ENCODE peak calls at places on chromosomes 2 and 18, in seven cellular contexts. One of them, this sample, is unnamed.

GRCh38 chr2:11007331-11007909 is 95.7 kb downstream of the KCNF1 start:
- DNase-seq in aorta: no peak
- DNase-seq in substantia nigra: no peak
- DNase-seq in H9: no peak
- DNase-seq in Peyer's patch: no peak
- DNase-seq in right cardiac atrium: no peak
- DNase-seq in lower lobe of right lung: no peak
- DNase-seq in this sample: no peak

GRCh38 chr18:45464619-45465018 is 150.7 kb upstream of the SLC14A2 start:
- DNase-seq in aorta: no peak
- DNase-seq in substantia nigra: no peak
- DNase-seq in H9: no peak
- DNase-seq in Peyer's patch: no peak
- DNase-seq in right cardiac atrium: peak
- DNase-seq in lower lobe of right lung: no peak
- DNase-seq in this sample: no peak

GRCh38 chr2:222288590-222289279 is 10.1 kb downstream of the PAX3 start:
- DNase-seq in aorta: no peak
- DNase-seq in substantia nigra: no peak
- DNase-seq in H9: no peak
- DNase-seq in Peyer's patch: no peak
- DNase-seq in right cardiac atrium: no peak
- DNase-seq in lower lobe of right lung: no peak
- DNase-seq in this sample: no peak

GRCh38 chr18:29501952-29502351 is 1325.0 kb upstream of the CDH2 start:
- DNase-seq in aorta: no peak
- DNase-seq in substantia nigra: no peak
- DNase-seq in H9: no peak
- DNase-seq in Peyer's patch: no peak
- DNase-seq in right cardiac atrium: no peak
- DNase-seq in lower lobe of right lung: no peak
- DNase-seq in this sample: no peak

GRCh38 chr2:57160976-57161375 is 885.6 kb upstream of the VRK2 start:
- DNase-seq in aorta: no peak
- DNase-seq in substantia nigra: no peak
- DNase-seq in H9: no peak
- DNase-seq in Peyer's patch: no peak
- DNase-seq in right cardiac atrium: no peak
- DNase-seq in lower lobe of right lung: no peak
- DNase-seq in this sample: no peak

GRCh38 chr2:201962766-201963555 is 70.7 kb upstream of the FZD7 start:
- DNase-seq in aorta: no peak
- DNase-seq in substantia nigra: no peak
- DNase-seq in H9: no peak
- DNase-seq in Peyer's patch: no peak
- DNase-seq in right cardiac atrium: no peak
- DNase-seq in lower lobe of right lung: peak
- DNase-seq in this sample: no peak

GRCh38 chr2:110992886-110993285 is 127.8 kb upstream of the BCL2L11 start:
- DNase-seq in aorta: no peak
- DNase-seq in substantia nigra: no peak
- DNase-seq in H9: no peak
- DNase-seq in Peyer's patch: no peak
- DNase-seq in right cardiac atrium: no peak
- DNase-seq in lower lobe of right lung: no peak
- DNase-seq in this sample: no peak

GRCh38 chr2:39059366-39059952 is 61.4 kb downstream of the SOS1 start:
- DNase-seq in aorta: no peak
- DNase-seq in substantia nigra: no peak
- DNase-seq in H9: no peak
- DNase-seq in Peyer's patch: no peak
- DNase-seq in right cardiac atrium: no peak
- DNase-seq in lower lobe of right lung: no peak
- DNase-seq in this sample: no peak

GRCh38 chr2:149017116-149017985 is 21.1 kb upstream of the LYPD6B start:
- DNase-seq in aorta: peak
- DNase-seq in substantia nigra: peak
- DNase-seq in H9: peak
- DNase-seq in Peyer's patch: peak
- DNase-seq in right cardiac atrium: peak
- DNase-seq in lower lobe of right lung: peak
- DNase-seq in this sample: no peak

GRCh38 chr2:2331905-2332280 is 818 bp upstream of the MYT1L start:
- DNase-seq in aorta: no peak
- DNase-seq in substantia nigra: no peak
- DNase-seq in H9: peak
- DNase-seq in Peyer's patch: no peak
- DNase-seq in right cardiac atrium: no peak
- DNase-seq in lower lobe of right lung: no peak
- DNase-seq in this sample: no peak

GRCh38 chr2:233482616-233483015 is 84.0 kb downstream of the USP40 start:
- DNase-seq in aorta: no peak
- DNase-seq in substantia nigra: no peak
- DNase-seq in H9: no peak
- DNase-seq in Peyer's patch: no peak
- DNase-seq in right cardiac atrium: no peak
- DNase-seq in lower lobe of right lung: peak
- DNase-seq in this sample: peak

GRCh38 chr2:166658901-166659300 is 164.9 kb upstream of the SCN7A start:
- DNase-seq in aorta: no peak
- DNase-seq in substantia nigra: no peak
- DNase-seq in H9: no peak
- DNase-seq in Peyer's patch: no peak
- DNase-seq in right cardiac atrium: no peak
- DNase-seq in lower lobe of right lung: no peak
- DNase-seq in this sample: no peak

GRCh38 chr2:95275601-95276243 is 1.5 kb downstream of the PROM2 start:
- DNase-seq in aorta: no peak
- DNase-seq in substantia nigra: no peak
- DNase-seq in H9: no peak
- DNase-seq in Peyer's patch: no peak
- DNase-seq in right cardiac atrium: no peak
- DNase-seq in lower lobe of right lung: peak
- DNase-seq in this sample: no peak

GRCh38 chr2:172672999-172673726 is 62.5 kb upstream of the RAPGEF4 start:
- DNase-seq in aorta: no peak
- DNase-seq in substantia nigra: no peak
- DNase-seq in H9: no peak
- DNase-seq in Peyer's patch: no peak
- DNase-seq in right cardiac atrium: no peak
- DNase-seq in lower lobe of right lung: no peak
- DNase-seq in this sample: peak

GRCh38 chr18:76416935-76417334 is 78.1 kb downstream of the ZNF516 start:
- DNase-seq in aorta: no peak
- DNase-seq in substantia nigra: no peak
- DNase-seq in H9: no peak
- DNase-seq in Peyer's patch: no peak
- DNase-seq in right cardiac atrium: no peak
- DNase-seq in lower lobe of right lung: no peak
- DNase-seq in this sample: peak

DNA sequence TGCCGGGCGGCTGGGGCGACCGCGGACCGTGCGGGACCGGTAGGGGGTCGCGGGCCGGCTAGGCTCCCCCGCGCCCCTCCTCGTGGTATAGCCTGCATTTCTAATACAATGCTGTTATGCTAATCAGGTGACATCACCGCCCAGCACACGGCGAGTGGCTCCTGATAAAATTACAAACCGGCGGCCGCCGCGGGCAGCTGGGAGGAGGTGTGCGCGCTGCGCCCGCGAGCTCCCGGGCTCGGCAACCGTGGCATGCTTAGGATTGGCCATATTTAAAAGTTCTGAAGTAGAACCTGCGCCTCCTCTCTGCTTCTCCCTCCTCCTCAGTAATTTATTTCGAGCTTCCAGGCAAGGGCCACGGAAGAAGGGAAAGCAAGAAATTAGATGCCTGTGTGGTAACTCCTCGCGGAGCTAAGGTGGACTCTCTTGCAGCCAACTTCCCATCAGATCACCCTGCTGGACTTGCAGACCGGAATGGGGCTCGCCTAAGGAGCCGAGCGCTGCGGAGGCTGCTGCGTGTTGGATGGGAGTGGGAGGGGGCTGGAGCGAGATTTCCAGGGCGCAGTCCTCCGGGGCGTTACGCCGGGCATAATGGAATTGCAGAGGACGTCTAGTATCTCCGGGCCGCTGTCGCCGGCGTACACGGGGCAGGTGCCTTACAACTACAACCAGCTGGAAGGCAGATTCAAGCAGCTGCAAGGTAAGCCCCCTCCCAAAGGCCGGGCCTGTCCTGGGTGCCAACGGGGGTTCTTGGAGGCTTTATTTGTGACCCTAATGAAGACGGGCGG is 102.3 kb downstream of the SPTBN1 start:
- DNase-seq in aorta: peak
- DNase-seq in substantia nigra: no peak
- DNase-seq in H9: peak
- DNase-seq in Peyer's patch: peak
- DNase-seq in right cardiac atrium: peak
- DNase-seq in lower lobe of right lung: peak
- DNase-seq in this sample: no peak
- H3K27ac ChIP-seq in aorta: no peak
- H3K27ac ChIP-seq in substantia nigra: peak
- H3K27ac ChIP-seq in H9: peak
- H3K27ac ChIP-seq in Peyer's patch: peak
- H3K27ac ChIP-seq in right cardiac atrium: peak
- H3K27ac ChIP-seq in lower lobe of right lung: peak
- H3K27ac ChIP-seq in this sample: peak

GRCh38 chr2:66173635-66174034 is 261.3 kb upstream of the MEIS1 start:
- DNase-seq in aorta: no peak
- DNase-seq in substantia nigra: no peak
- DNase-seq in H9: no peak
- DNase-seq in Peyer's patch: no peak
- DNase-seq in right cardiac atrium: no peak
- DNase-seq in lower lobe of right lung: no peak
- DNase-seq in this sample: no peak

GRCh38 chr2:66169076-66169475 is 265.8 kb upstream of the MEIS1 start:
- DNase-seq in aorta: no peak
- DNase-seq in substantia nigra: no peak
- DNase-seq in H9: no peak
- DNase-seq in Peyer's patch: no peak
- DNase-seq in right cardiac atrium: no peak
- DNase-seq in lower lobe of right lung: no peak
- DNase-seq in this sample: no peak

GRCh38 chr2:66171530-66171929 is 263.4 kb upstream of the MEIS1 start:
- DNase-seq in aorta: no peak
- DNase-seq in substantia nigra: no peak
- DNase-seq in H9: no peak
- DNase-seq in Peyer's patch: no peak
- DNase-seq in right cardiac atrium: no peak
- DNase-seq in lower lobe of right lung: no peak
- DNase-seq in this sample: no peak

GRCh38 chr2:66170681-66171234 is 264.2 kb upstream of the MEIS1 start:
- DNase-seq in aorta: no peak
- DNase-seq in substantia nigra: no peak
- DNase-seq in H9: no peak
- DNase-seq in Peyer's patch: no peak
- DNase-seq in right cardiac atrium: no peak
- DNase-seq in lower lobe of right lung: no peak
- DNase-seq in this sample: no peak
- H3K27ac ChIP-seq in aorta: no peak
- H3K27ac ChIP-seq in substantia nigra: no peak
- H3K27ac ChIP-seq in H9: no peak
- H3K27ac ChIP-seq in Peyer's patch: no peak
- H3K27ac ChIP-seq in right cardiac atrium: no peak
- H3K27ac ChIP-seq in lower lobe of right lung: no peak
- H3K27ac ChIP-seq in this sample: no peak

GRCh38 chr18:52236134-52236533 is 103.9 kb upstream of the DCC start:
- DNase-seq in aorta: no peak
- DNase-seq in substantia nigra: no peak
- DNase-seq in H9: no peak
- DNase-seq in Peyer's patch: no peak
- DNase-seq in right cardiac atrium: no peak
- DNase-seq in lower lobe of right lung: no peak
- DNase-seq in this sample: no peak
- H3K27ac ChIP-seq in aorta: no peak
- H3K27ac ChIP-seq in substantia nigra: no peak
- H3K27ac ChIP-seq in H9: no peak
- H3K27ac ChIP-seq in Peyer's patch: no peak
- H3K27ac ChIP-seq in right cardiac atrium: no peak
- H3K27ac ChIP-seq in lower lobe of right lung: no peak
- H3K27ac ChIP-seq in this sample: no peak

GRCh38 chr18:58311390-58311789 is 267.4 kb downstream of the NEDD4L start:
- DNase-seq in aorta: no peak
- DNase-seq in substantia nigra: no peak
- DNase-seq in H9: no peak
- DNase-seq in Peyer's patch: no peak
- DNase-seq in right cardiac atrium: no peak
- DNase-seq in lower lobe of right lung: no peak
- DNase-seq in this sample: no peak
- H3K27ac ChIP-seq in aorta: no peak
- H3K27ac ChIP-seq in substantia nigra: no peak
- H3K27ac ChIP-seq in H9: no peak
- H3K27ac ChIP-seq in Peyer's patch: no peak
- H3K27ac ChIP-seq in right cardiac atrium: peak
- H3K27ac ChIP-seq in lower lobe of right lung: peak
- H3K27ac ChIP-seq in this sample: no peak

GRCh38 chr2:238321467-238321866 is 1.1 kb downstream of the TRAF3IP1 start:
- DNase-seq in aorta: no peak
- DNase-seq in substantia nigra: no peak
- DNase-seq in H9: no peak
- DNase-seq in Peyer's patch: no peak
- DNase-seq in right cardiac atrium: no peak
- DNase-seq in lower lobe of right lung: no peak
- DNase-seq in this sample: no peak

GRCh38 chr2:238325694-238326093 is 5.4 kb downstream of the TRAF3IP1 start:
- DNase-seq in aorta: no peak
- DNase-seq in substantia nigra: no peak
- DNase-seq in H9: no peak
- DNase-seq in Peyer's patch: no peak
- DNase-seq in right cardiac atrium: no peak
- DNase-seq in lower lobe of right lung: no peak
- DNase-seq in this sample: no peak

GRCh38 chr2:238322001-238322411 is 1.7 kb downstream of the TRAF3IP1 start:
- DNase-seq in aorta: no peak
- DNase-seq in substantia nigra: no peak
- DNase-seq in H9: no peak
- DNase-seq in Peyer's patch: no peak
- DNase-seq in right cardiac atrium: no peak
- DNase-seq in lower lobe of right lung: no peak
- DNase-seq in this sample: no peak

GRCh38 chr2:238320246-238320647 is at the start of gene TRAF3IP1:
- DNase-seq in aorta: peak
- DNase-seq in substantia nigra: peak
- DNase-seq in H9: peak
- DNase-seq in Peyer's patch: peak
- DNase-seq in right cardiac atrium: peak
- DNase-seq in lower lobe of right lung: peak
- DNase-seq in this sample: peak

GRCh38 chr2:238320648-238321281 is 447 bp downstream of the TRAF3IP1 start:
- DNase-seq in aorta: no peak
- DNase-seq in substantia nigra: no peak
- DNase-seq in H9: no peak
- DNase-seq in Peyer's patch: no peak
- DNase-seq in right cardiac atrium: peak
- DNase-seq in lower lobe of right lung: no peak
- DNase-seq in this sample: no peak
- H3K27ac ChIP-seq in aorta: no peak
- H3K27ac ChIP-seq in substantia nigra: no peak
- H3K27ac ChIP-seq in H9: no peak
- H3K27ac ChIP-seq in Peyer's patch: peak
- H3K27ac ChIP-seq in right cardiac atrium: no peak
- H3K27ac ChIP-seq in lower lobe of right lung: peak
- H3K27ac ChIP-seq in this sample: peak

GRCh38 chr2:209969692-209970091 is 32.7 kb upstream of the RPE start:
- DNase-seq in aorta: no peak
- DNase-seq in substantia nigra: no peak
- DNase-seq in H9: no peak
- DNase-seq in Peyer's patch: no peak
- DNase-seq in right cardiac atrium: no peak
- DNase-seq in lower lobe of right lung: no peak
- DNase-seq in this sample: no peak
- H3K27ac ChIP-seq in aorta: no peak
- H3K27ac ChIP-seq in substantia nigra: no peak
- H3K27ac ChIP-seq in H9: no peak
- H3K27ac ChIP-seq in Peyer's patch: no peak
- H3K27ac ChIP-seq in right cardiac atrium: no peak
- H3K27ac ChIP-seq in lower lobe of right lung: no peak
- H3K27ac ChIP-seq in this sample: no peak

This sample was measured in vagina.